ENCODE peak calls at places on chromosomes 6 and 20, in six cellular contexts. X is Kasumi-1, A is DMS153, B is heart left ventricle, Q is fibroblast of villous mesenchyme, D is cerebellar cortex. C is an unnamed sample.
A peak's percentile ranks its signal among the peaks of the same experiment; 100 is the strongest.

GRCh38 chr6:150840185-150840584 is 25.3 kb upstream of the MTHFD1L start:
- DNase-seq in Q (no peak), D (no peak), B (no peak), X (no peak), A (no peak), C (no peak)

GRCh38 chr6:148345176-148345575 is 2.5 kb downstream of the SASH1 start:
- DNase-seq in Q (no peak), B (no peak), X (no peak), D (no peak), A (no peak), C (no peak)

GRCh38 chr6:83853178-83853967 is at the start of gene RIPPLY2:
- DNase-seq in X (no peak), A (peak; percentile 77), B (peak; percentile 30), D (peak; percentile 76), Q (peak; percentile 18), C (no peak)

GRCh38 chr6:154370545-154370944 is 13.9 kb upstream of the IPCEF1 start:
- DNase-seq in B (no peak), X (peak; percentile 68), Q (peak; percentile 42), D (peak; percentile 20), A (no peak), C (no peak)

GRCh38 chr6:27836783-27837635 is 75.2 kb downstream of the OR2B2 start:
- DNase-seq in B (peak; percentile 36), D (peak; percentile 89), A (peak; percentile 92), X (peak; percentile 94), Q (peak; percentile 95), C (peak; percentile 64)

GRCh38 chr6:43090557-43090952 is 14.4 kb downstream of the PTK7 start:
- DNase-seq in A (peak; percentile 48), X (no peak), D (peak; percentile 50), Q (peak; percentile 54), B (no peak), C (no peak)

GRCh38 chr6:130240232-130240631 is 17.5 kb upstream of the SAMD3 start:
- DNase-seq in B (no peak), X (no peak), A (no peak), D (no peak), Q (peak; percentile 72), C (no peak)

GRCh38 chr6:160462551-160463109 is 114.5 kb downstream of the SLC22A3 start:
- DNase-seq in B (no peak), X (peak; percentile 88), D (no peak), A (no peak), Q (peak; percentile 87), C (no peak)

GRCh38 chr6:84568971-84569370 is 195.4 kb downstream of the TBX18 start:
- DNase-seq in X (peak; percentile 25), Q (peak; percentile 54), D (no peak), B (no peak), A (no peak), C (no peak)

GRCh38 chr6:138640028-138640427 is 133.5 kb upstream of the CCDC28A start:
- DNase-seq in Q (no peak), D (no peak), B (no peak), A (no peak), X (no peak), C (no peak)

GRCh38 chr6:168031411-168032382 is 34.2 kb downstream of the KIF25 start:
- DNase-seq in Q (peak; percentile 59), X (no peak), A (no peak), B (no peak), D (no peak), C (no peak)

GRCh38 chr20:34604980-34605788 is 46.7 kb downstream of the MAP1LC3A start:
- DNase-seq in Q (peak; percentile 82), X (no peak), D (no peak), A (no peak), B (peak; percentile 36), C (no peak)

GRCh38 chr6:31243508-31243907 is 28.4 kb downstream of the HLA-C start:
- DNase-seq in A (no peak), X (no peak), Q (no peak), D (no peak), B (no peak), C (no peak)

GRCh38 chr6:115932481-115932880 is 128.2 kb downstream of the FRK start:
- DNase-seq in D (no peak), X (no peak), Q (no peak), B (no peak), A (peak; percentile 36), C (no peak)

GRCh38 chr6:14113951-14114350 is 3.6 kb upstream of the CD83 start:
- DNase-seq in B (no peak), X (no peak), A (no peak), D (no peak), Q (no peak), C (no peak)

GRCh38 chr6:63789699-63790098 is 154.1 kb downstream of the PHF3 start:
- DNase-seq in B (no peak), D (no peak), X (no peak), A (no peak), Q (no peak), C (no peak)

GRCh38 chr6:112879920-112880413 is 532.8 kb downstream of the RFPL4B start:
- DNase-seq in D (peak; percentile 44), Q (no peak), A (no peak), X (no peak), B (peak; percentile 25), C (no peak)

GRCh38 chr6:144006731-144007454 is 1.2 kb downstream of the PLAGL1 start:
- DNase-seq in Q (peak; percentile 80), B (peak; percentile 28), X (peak; percentile 12), A (no peak), D (peak; percentile 9), C (peak; percentile 15)

GRCh38 chr6:80725156-80725930 is 618.9 kb downstream of the BCKDHB start:
- DNase-seq in A (no peak), X (peak; percentile 29), D (peak; percentile 5), B (no peak), Q (no peak), C (no peak)

GRCh38 chr6:4925580-4925979 is 78.3 kb downstream of the RPP40 start:
- DNase-seq in D (no peak), B (no peak), A (no peak), X (no peak), Q (no peak), C (no peak)

GRCh38 chr20:2103454-2104153 is 2.0 kb downstream of the STK35 start:
- DNase-seq in Q (no peak), B (no peak), X (no peak), A (no peak), D (no peak), C (no peak)

C was measured in ovary.